ENCODE peak calls at places on chromosomes 5 and 9, in nine cellular contexts. One of them, this sample, is unnamed.

GRCh38 chr5:178551059-178551458 is 39.1 kb downstream of the COL23A1 start:
- DNase-seq in stomach: no peak
- DNase-seq in lower lobe of right lung: no peak
- DNase-seq in transverse colon: no peak
- DNase-seq in GM13977: no peak
- DNase-seq in type B pancreatic cell: no peak
- DNase-seq in astrocyte: peak; percentile 2
- DNase-seq in neural progenitor cell: no peak
- DNase-seq in neural crest cell: no peak
- DNase-seq in this sample: no peak

GRCh38 chr5:149679876-149680809 is 50.0 kb upstream of the PPARGC1B start:
- DNase-seq in stomach: peak; percentile 77
- DNase-seq in lower lobe of right lung: no peak
- DNase-seq in transverse colon: no peak
- DNase-seq in GM13977: no peak
- DNase-seq in type B pancreatic cell: no peak
- DNase-seq in astrocyte: no peak
- DNase-seq in neural progenitor cell: no peak
- DNase-seq in neural crest cell: no peak
- DNase-seq in this sample: peak; percentile 45

GRCh38 chr5:126070481-126070880 is 352.7 kb upstream of the GRAMD2B start:
- DNase-seq in stomach: no peak
- DNase-seq in lower lobe of right lung: no peak
- DNase-seq in transverse colon: no peak
- DNase-seq in GM13977: no peak
- DNase-seq in type B pancreatic cell: no peak
- DNase-seq in astrocyte: peak; percentile 37
- DNase-seq in neural progenitor cell: no peak
- DNase-seq in neural crest cell: no peak
- DNase-seq in this sample: no peak

GRCh38 chr9:36166150-36166927 is 2.8 kb upstream of the CCIN start:
- DNase-seq in stomach: peak; percentile 87
- DNase-seq in lower lobe of right lung: peak; percentile 88
- DNase-seq in transverse colon: peak; percentile 88
- DNase-seq in GM13977: peak; percentile 93
- DNase-seq in type B pancreatic cell: peak; percentile 87
- DNase-seq in astrocyte: peak; percentile 76
- DNase-seq in neural progenitor cell: peak; percentile 86
- DNase-seq in neural crest cell: peak; percentile 79
- DNase-seq in this sample: peak; percentile 93

GRCh38 chr5:94618029-94618492 is 343 bp downstream of the KIAA0825 start:
- DNase-seq in stomach: peak; percentile 74
- DNase-seq in lower lobe of right lung: peak; percentile 83
- DNase-seq in transverse colon: peak; percentile 82
- DNase-seq in GM13977: peak; percentile 17
- DNase-seq in type B pancreatic cell: no peak
- DNase-seq in astrocyte: peak; percentile 69
- DNase-seq in neural progenitor cell: peak; percentile 58
- DNase-seq in neural crest cell: peak; percentile 9
- DNase-seq in this sample: no peak

GRCh38 chr9:125696106-125696647 is 10.8 kb downstream of the MAPKAP1 start:
- DNase-seq in stomach: no peak
- DNase-seq in lower lobe of right lung: no peak
- DNase-seq in transverse colon: no peak
- DNase-seq in GM13977: no peak
- DNase-seq in type B pancreatic cell: no peak
- DNase-seq in astrocyte: no peak
- DNase-seq in neural progenitor cell: no peak
- DNase-seq in neural crest cell: no peak
- DNase-seq in this sample: no peak

GRCh38 chr5:165630211-165630866 is 2124.9 kb downstream of the MAT2B start:
- DNase-seq in stomach: peak; percentile 30
- DNase-seq in lower lobe of right lung: no peak
- DNase-seq in transverse colon: peak; percentile 15
- DNase-seq in GM13977: peak; percentile 39
- DNase-seq in type B pancreatic cell: peak; percentile 70
- DNase-seq in astrocyte: peak; percentile 31
- DNase-seq in neural progenitor cell: peak; percentile 86
- DNase-seq in neural crest cell: peak; percentile 60
- DNase-seq in this sample: peak; percentile 32

GRCh38 chr9:30967484-30967883 is 1417.0 kb upstream of the ACO1 start:
- DNase-seq in stomach: no peak
- DNase-seq in lower lobe of right lung: no peak
- DNase-seq in transverse colon: no peak
- DNase-seq in GM13977: no peak
- DNase-seq in type B pancreatic cell: no peak
- DNase-seq in astrocyte: no peak
- DNase-seq in neural progenitor cell: no peak
- DNase-seq in neural crest cell: no peak
- DNase-seq in this sample: no peak

GRCh38 chr5:139651863-139652787 is 4.0 kb downstream of the CXXC5 start:
- DNase-seq in stomach: peak; percentile 86
- DNase-seq in lower lobe of right lung: peak; percentile 84
- DNase-seq in transverse colon: peak; percentile 87
- DNase-seq in GM13977: peak; percentile 96
- DNase-seq in type B pancreatic cell: no peak
- DNase-seq in astrocyte: peak; percentile 94
- DNase-seq in neural progenitor cell: peak; percentile 90
- DNase-seq in neural crest cell: peak; percentile 47
- DNase-seq in this sample: peak; percentile 93

GRCh38 chr9:93118863-93119702 is 15.0 kb downstream of the NINJ1 start:
- DNase-seq in stomach: no peak
- DNase-seq in lower lobe of right lung: peak; percentile 44
- DNase-seq in transverse colon: no peak
- DNase-seq in GM13977: no peak
- DNase-seq in type B pancreatic cell: no peak
- DNase-seq in astrocyte: no peak
- DNase-seq in neural progenitor cell: no peak
- DNase-seq in neural crest cell: no peak
- DNase-seq in this sample: no peak

GRCh38 chr5:170443624-170444023 is 54.5 kb upstream of the KCNMB1 start:
- DNase-seq in stomach: no peak
- DNase-seq in lower lobe of right lung: no peak
- DNase-seq in transverse colon: no peak
- DNase-seq in GM13977: no peak
- DNase-seq in type B pancreatic cell: peak; percentile 45
- DNase-seq in astrocyte: no peak
- DNase-seq in neural progenitor cell: no peak
- DNase-seq in neural crest cell: no peak
- DNase-seq in this sample: no peak
- TF ChIP-seq CTCF in stomach: no peak
- TF ChIP-seq CTCF in lower lobe of right lung: no peak
- TF ChIP-seq CTCF in transverse colon: no peak
- TF ChIP-seq CTCF in GM13977: no peak
- TF ChIP-seq CTCF in type B pancreatic cell: no peak
- TF ChIP-seq CTCF in astrocyte: no peak
- TF ChIP-seq CTCF in neural progenitor cell: no peak
- TF ChIP-seq CTCF in neural crest cell: no peak
- TF ChIP-seq CTCF in this sample: no peak

DNA sequence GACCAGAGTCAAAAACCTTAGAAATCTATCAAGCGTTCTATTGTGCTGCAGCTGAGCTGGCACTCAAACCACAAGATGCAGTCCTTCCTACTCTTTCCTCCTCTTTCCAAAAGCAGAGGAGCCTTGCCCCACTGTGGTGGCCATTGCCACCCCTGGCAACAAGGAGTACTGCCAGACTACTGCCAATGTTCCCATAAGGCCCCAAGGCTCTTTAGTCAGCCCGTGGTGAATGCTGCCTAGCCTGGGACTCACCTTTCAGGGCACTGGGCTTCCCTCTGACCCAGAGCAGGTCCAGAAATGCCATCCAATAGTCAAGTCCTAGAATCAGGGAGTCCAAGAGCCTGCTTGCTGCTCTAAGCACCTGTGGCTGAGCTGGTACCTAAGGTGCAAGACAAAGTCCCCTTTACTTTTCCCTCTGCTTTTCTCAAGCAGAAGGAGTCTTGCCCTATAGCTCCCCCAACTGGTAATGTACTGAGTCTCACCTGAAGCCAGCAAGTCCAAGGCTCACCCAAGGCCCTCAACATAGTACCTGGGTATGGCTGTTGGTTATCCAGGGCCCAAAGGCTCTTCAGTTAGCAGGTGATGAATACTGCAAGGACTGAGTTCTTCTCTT is 219.4 kb downstream of the ATPSCKMT start:
- DNase-seq in stomach: no peak
- DNase-seq in lower lobe of right lung: no peak
- DNase-seq in transverse colon: peak; percentile 18
- DNase-seq in GM13977: no peak
- DNase-seq in type B pancreatic cell: no peak
- DNase-seq in astrocyte: no peak
- DNase-seq in neural progenitor cell: peak; percentile 59
- DNase-seq in neural crest cell: no peak
- DNase-seq in this sample: no peak
- TF ChIP-seq CTCF in stomach: no peak
- TF ChIP-seq CTCF in lower lobe of right lung: no peak
- TF ChIP-seq CTCF in transverse colon: no peak
- TF ChIP-seq CTCF in GM13977: peak; percentile 36
- TF ChIP-seq CTCF in type B pancreatic cell: peak; percentile 52
- TF ChIP-seq CTCF in astrocyte: peak; percentile 19
- TF ChIP-seq CTCF in neural progenitor cell: peak; percentile 68
- TF ChIP-seq CTCF in neural crest cell: peak; percentile 52
- TF ChIP-seq CTCF in this sample: peak; percentile 21

DNA sequence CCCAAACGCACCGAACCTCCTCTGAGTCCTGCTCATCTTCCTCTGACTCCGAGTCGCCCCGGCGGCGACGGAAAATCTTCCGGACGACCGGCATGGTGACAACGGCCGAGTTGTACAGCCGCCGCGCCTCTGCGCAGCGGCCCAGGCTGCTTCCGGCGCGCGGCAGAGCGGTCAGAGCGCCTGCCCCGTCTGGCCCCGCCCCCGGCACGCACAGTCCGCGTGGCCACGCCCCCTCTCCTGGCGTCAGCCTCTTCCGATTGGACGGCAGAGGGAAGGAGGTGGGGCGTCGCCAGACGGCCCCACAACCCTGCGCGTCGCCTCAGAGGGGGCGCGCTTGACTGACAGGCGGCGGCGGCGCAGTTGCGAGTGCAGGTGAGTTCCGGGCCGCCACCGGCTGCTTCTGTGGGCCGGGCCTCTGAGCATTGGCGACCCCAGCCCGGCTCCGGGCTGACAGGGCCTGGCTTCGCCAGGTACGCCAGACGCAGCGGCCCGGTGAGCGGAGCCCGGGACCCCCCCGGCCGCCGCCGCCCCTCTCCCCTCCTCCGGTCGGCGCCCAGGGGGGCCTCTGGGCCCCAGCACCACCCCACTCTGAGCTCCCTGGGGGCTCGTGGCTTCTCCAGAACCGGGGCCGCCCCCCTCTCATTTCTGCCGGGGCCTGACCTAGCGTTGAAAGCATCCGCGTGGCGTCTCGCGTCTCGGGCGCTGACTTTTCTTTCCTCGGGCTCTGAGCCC is at the start of the genes C9orf78 and USP20:
- DNase-seq in stomach: peak; percentile 98
- DNase-seq in lower lobe of right lung: peak; percentile 97
- DNase-seq in transverse colon: peak; percentile 98
- DNase-seq in GM13977: peak; percentile 100
- DNase-seq in type B pancreatic cell: peak; percentile 99
- DNase-seq in astrocyte: peak; percentile 71
- DNase-seq in neural progenitor cell: peak; percentile 100
- DNase-seq in neural crest cell: peak; percentile 97
- DNase-seq in this sample: peak; percentile 100
- TF ChIP-seq CTCF in stomach: no peak
- TF ChIP-seq CTCF in lower lobe of right lung: no peak
- TF ChIP-seq CTCF in transverse colon: no peak
- TF ChIP-seq CTCF in GM13977: peak; percentile 27
- TF ChIP-seq CTCF in type B pancreatic cell: no peak
- TF ChIP-seq CTCF in astrocyte: no peak
- TF ChIP-seq CTCF in neural progenitor cell: no peak
- TF ChIP-seq CTCF in neural crest cell: no peak
- TF ChIP-seq CTCF in this sample: no peak

GRCh38 chr5:176559683-176560082 is 10.5 kb downstream of the CDHR2 start:
- DNase-seq in stomach: no peak
- DNase-seq in lower lobe of right lung: no peak
- DNase-seq in transverse colon: no peak
- DNase-seq in GM13977: no peak
- DNase-seq in type B pancreatic cell: no peak
- DNase-seq in astrocyte: no peak
- DNase-seq in neural progenitor cell: peak; percentile 13
- DNase-seq in neural crest cell: no peak
- DNase-seq in this sample: no peak
- TF ChIP-seq CTCF in stomach: no peak
- TF ChIP-seq CTCF in lower lobe of right lung: no peak
- TF ChIP-seq CTCF in transverse colon: no peak
- TF ChIP-seq CTCF in GM13977: no peak
- TF ChIP-seq CTCF in type B pancreatic cell: no peak
- TF ChIP-seq CTCF in astrocyte: no peak
- TF ChIP-seq CTCF in neural progenitor cell: no peak
- TF ChIP-seq CTCF in neural crest cell: no peak
- TF ChIP-seq CTCF in this sample: no peak

This sample was measured in GM10248.